ENCODE peak calls at places on chromosomes 3 and 15, in six cellular contexts. F is IMR-90, Y is trophoblast cell, M is neuronal stem cell, H is H1, V is mesenchymal stem cell. P is an unnamed sample. For H3K4me1, the result is how much of the 10 kb centered on the place peaks cover.

GRCh38 chr15:41512512-41513281 is 930 bp downstream of the LTK start:
- DNase-seq in V (no peak), F (no peak), Y (peak), M (no peak), H (peak), P (no peak)

GRCh38 chr3:148006508-148006907 is 597.3 kb downstream of the ZIC1 start:
- DNase-seq in F (peak), H (no peak), V (peak), M (no peak), Y (no peak), P (no peak)

GRCh38 chr15:89016549-89017041 is 71.7 kb upstream of the ABHD2 start:
- DNase-seq in V (no peak), M (no peak), H (no peak), F (peak), Y (peak), P (no peak)

GRCh38 chr3:72657666-72658065 is 190.6 kb downstream of the SHQ1 start:
- DNase-seq in M (no peak), V (no peak), F (no peak), H (no peak), Y (no peak), P (no peak)

GRCh38 chr3:42651248-42652091 is 2.0 kb upstream of the ZBTB47 start:
- DNase-seq in H (peak), Y (peak), M (no peak), V (peak), F (peak), P (peak)

GRCh38 chr3:134350861-134351311 is 23.4 kb downstream of the AMOTL2 start:
- DNase-seq in V (no peak), M (no peak), H (no peak), Y (peak), F (no peak), P (no peak)

GRCh38 chr3:4805662-4806061 is 173.6 kb upstream of the BHLHE40 start:
- DNase-seq in H (no peak), V (no peak), Y (no peak), F (no peak), M (no peak), P (no peak)

GRCh38 chr3:125160911-125161371 is 51.6 kb downstream of the SLC12A8 start:
- DNase-seq in Y (no peak), F (peak), H (no peak), M (no peak), V (peak), P (no peak)

GRCh38 chr15:39130556-39131379 is 450.1 kb upstream of the THBS1 start:
- DNase-seq in F (peak), V (peak), M (no peak), H (no peak), Y (peak), P (no peak)
- H3K4me1 ChIP-seq in F (under half), V (under half), M (under half), H (under half), Y (under half), P (under half)

GRCh38 chr15:79570004-79570403 is 137.9 kb downstream of the MINAR1 start:
- DNase-seq in H (no peak), F (no peak), M (no peak), V (no peak), Y (no peak), P (no peak)
- H4K91ac ChIP-seq in H (no peak), F (no peak), M (no peak), V (no peak), Y (no peak), P (no peak)

GRCh38 chr15:78213425-78213750 is 21.0 kb downstream of the ACSBG1 start:
- DNase-seq in Y (no peak), V (no peak), F (no peak), M (no peak), H (no peak), P (no peak)
- H3K4me1 ChIP-seq in Y (under half), V (under half), F (under half), M (under half), H (under half), P (under half)

GRCh38 chr3:64687381-64687780 is 419 bp downstream of the ADAMTS9 start:
- DNase-seq in F (no peak), Y (no peak), H (peak), M (no peak), V (no peak), P (no peak)

GRCh38 chr3:64686446-64686908 is 1.3 kb downstream of the ADAMTS9 start:
- DNase-seq in V (peak), M (peak), H (no peak), F (peak), Y (peak), P (no peak)

GRCh38 chr3:64685331-64685799 is 2.4 kb downstream of the ADAMTS9 start:
- DNase-seq in V (peak), H (no peak), F (peak), Y (no peak), M (no peak), P (no peak)

GRCh38 chr3:64684715-64685261 is 3.0 kb downstream of the ADAMTS9 start:
- DNase-seq in H (peak), Y (no peak), F (peak), M (peak), V (peak), P (peak)

GRCh38 chr3:64685800-64686445 is 1.9 kb downstream of the ADAMTS9 start:
- DNase-seq in H (peak), F (peak), M (peak), V (peak), Y (peak), P (peak)
- H4K91ac ChIP-seq in H (no peak), F (peak), M (no peak), V (no peak), Y (peak), P (no peak)

GRCh38 chr15:25716414-25717102 is 146.6 kb downstream of the ATP10A start:
- DNase-seq in M (no peak), F (no peak), H (no peak), V (no peak), Y (no peak), P (no peak)
- H3K4me1 ChIP-seq in M (under half), F (under half), H (under half), V (under half), Y (under half), P (under half)

GRCh38 chr3:58464875-58465274 is 27.0 kb upstream of the KCTD6 start:
- DNase-seq in V (no peak), M (no peak), F (no peak), Y (no peak), H (no peak), P (no peak)
- H4K91ac ChIP-seq in V (no peak), M (no peak), F (no peak), Y (no peak), H (no peak), P (no peak)

DNA sequence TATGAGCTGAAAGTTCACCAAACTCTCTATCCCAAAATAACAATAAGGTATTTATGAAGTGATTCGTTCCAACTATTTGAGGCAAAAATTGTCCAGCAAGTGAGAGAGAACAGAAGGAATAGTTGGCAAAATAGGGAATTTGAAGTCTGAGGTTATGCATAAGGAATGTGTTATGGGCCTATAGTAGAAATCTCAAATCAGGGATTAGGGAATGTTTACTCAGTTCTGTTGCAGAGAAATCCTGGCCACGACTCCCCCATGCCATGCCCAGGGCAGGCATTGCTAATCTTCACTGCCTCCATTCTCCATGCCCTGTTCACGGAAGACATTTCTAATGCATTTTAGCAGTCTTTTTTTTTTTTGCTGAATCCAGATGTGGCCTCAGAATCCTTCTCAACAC is 58.6 kb downstream of the FLNB start:
- DNase-seq in F (peak), V (no peak), H (no peak), M (no peak), Y (no peak), P (no peak)
- H3K4me1 ChIP-seq in F (under half), V (under half), H (under half), M (under half), Y (under half), P (under half)

P was measured in H9.